ENCODE peak calls at places on chromosomes 11 and 22, in eight cellular contexts. A is astrocyte of the spinal cord, Z is breast epithelium, W is AG04450, J is WTC11, C is pancreas, F is psoas muscle, P is progenitor cell of endocrine pancreas. Q is an unnamed sample.

GRCh38 chr22:29784451-29785361 is 17.5 kb downstream of the UQCR10 start:
- DNase-seq in A (no peak), Z (no peak), W (no peak), J (no peak), C (peak; percentile 72), F (peak; percentile 66), P (no peak), Q (no peak)

GRCh38 chr11:35529971-35530495 is 4.6 kb upstream of the PAMR1 start:
- DNase-seq in A (peak; percentile 96), Z (no peak), W (peak; percentile 92), J (no peak), C (no peak), F (peak; percentile 45), P (no peak), Q (no peak)

GRCh38 chr22:27494821-27495220 is 306.7 kb downstream of the MN1 start:
- DNase-seq in A (no peak), Z (no peak), W (no peak), J (peak; percentile 30), C (no peak), F (no peak), P (no peak), Q (no peak)

GRCh38 chr22:19983701-19984100 is 32.9 kb downstream of the ARVCF start:
- DNase-seq in A (no peak), Z (no peak), W (no peak), J (no peak), C (no peak), F (peak; percentile 17), P (no peak), Q (no peak)

GRCh38 chr11:79081441-79082124 is 359.2 kb downstream of the TENM4 start:
- DNase-seq in A (peak; percentile 62), Z (no peak), W (no peak), J (no peak), C (no peak), F (no peak), P (no peak), Q (peak; percentile 20)

GRCh38 chr11:134476435-134477021 is 64.5 kb upstream of the B3GAT1 start:
- DNase-seq in A (no peak), Z (no peak), W (no peak), J (peak; percentile 77), C (no peak), F (no peak), P (peak; percentile 50), Q (no peak)

GRCh38 chr11:5258543-5259262 is 4.1 kb upstream of the HBG2 start:
- DNase-seq in A (no peak), Z (no peak), W (no peak), J (peak; percentile 54), C (no peak), F (no peak), P (no peak), Q (no peak)

GRCh38 chr11:133824593-133824992 is 20.7 kb downstream of the SPATA19 start:
- DNase-seq in A (no peak), Z (no peak), W (no peak), J (no peak), C (no peak), F (no peak), P (no peak), Q (no peak)

GRCh38 chr22:19779011-19779421 is 18.4 kb downstream of the TBX1 start:
- DNase-seq in A (no peak), Z (no peak), W (no peak), J (peak; percentile 0), C (no peak), F (no peak), P (no peak), Q (no peak)

GRCh38 chr22:50146440-50147228 is 23.9 kb upstream of the PANX2 start:
- DNase-seq in A (peak; percentile 53), Z (no peak), W (peak; percentile 42), J (no peak), C (peak; percentile 48), F (peak; percentile 64), P (no peak), Q (no peak)

GRCh38 chr11:126029805-126030204 is 32.9 kb downstream of the CDON start:
- DNase-seq in A (no peak), Z (no peak), W (no peak), J (no peak), C (no peak), F (no peak), P (no peak), Q (no peak)

GRCh38 chr11:93512073-93512475 is 31.1 kb downstream of the SMCO4 start:
- DNase-seq in A (no peak), Z (no peak), W (no peak), J (no peak), C (no peak), F (no peak), P (no peak), Q (no peak)

GRCh38 chr11:128508785-128509518 is 78.4 kb downstream of the ETS1 start:
- DNase-seq in A (peak; percentile 78), Z (no peak), W (no peak), J (no peak), C (no peak), F (no peak), P (no peak), Q (no peak)

GRCh38 chr11:30855383-30856006 is 269.3 kb upstream of the MPPED2 start:
- DNase-seq in A (peak; percentile 15), Z (no peak), W (no peak), J (no peak), C (no peak), F (no peak), P (no peak), Q (no peak)

GRCh38 chr11:85170184-85170583 is 457.0 kb downstream of the DLG2 start:
- DNase-seq in A (peak; percentile 75), Z (no peak), W (peak; percentile 7), J (no peak), C (no peak), F (no peak), P (no peak), Q (no peak)

GRCh38 chr22:21873619-21874018 is 6.2 kb upstream of the MAPK1 start:
- DNase-seq in A (no peak), Z (no peak), W (no peak), J (no peak), C (no peak), F (no peak), P (no peak), Q (no peak)

GRCh38 chr11:123578778-123579481 is 75.5 kb downstream of the SCN3B start:
- DNase-seq in A (no peak), Z (no peak), W (no peak), J (no peak), C (no peak), F (no peak), P (no peak), Q (no peak)
- TF ChIP-seq CTCF in A (no peak), Z (no peak), W (no peak), J (no peak), C (no peak), F (no peak), P (no peak), Q (no peak)

DNA sequence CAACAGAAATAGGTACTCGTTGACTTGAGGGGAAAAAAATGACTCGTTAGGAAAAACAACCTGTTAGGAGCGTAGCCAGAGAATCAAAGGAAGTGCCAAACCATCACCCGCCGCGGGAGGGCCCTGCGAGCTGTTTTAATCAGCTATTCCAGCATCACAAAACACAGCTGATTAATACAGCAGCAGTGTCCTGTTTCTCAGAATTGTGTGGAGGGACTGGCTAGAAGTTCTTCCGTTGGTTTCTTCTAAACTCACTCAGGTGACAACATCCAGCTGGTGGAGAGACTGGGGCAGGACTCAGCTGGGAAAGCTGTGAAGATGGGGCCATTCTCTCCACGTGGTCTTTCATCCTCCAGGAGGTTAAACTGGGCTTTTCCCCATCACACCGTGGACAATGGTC is 28.0 kb downstream of the HSPA8 start:
- DNase-seq in A (no peak), Z (no peak), W (no peak), J (no peak), C (no peak), F (no peak), P (no peak), Q (no peak)
- TF ChIP-seq CTCF in A (peak; percentile 16), Z (no peak), W (peak; percentile 39), J (no peak), C (no peak), F (no peak), P (no peak), Q (peak; percentile 20)

GRCh38 chr11:67631853-67632174 is 2.1 kb upstream of the NUDT8 start:
- DNase-seq in A (no peak), Z (no peak), W (no peak), J (no peak), C (no peak), F (no peak), P (no peak), Q (no peak)

GRCh38 chr11:67632175-67632981 is 2.6 kb upstream of the NUDT8 start:
- DNase-seq in A (no peak), Z (peak; percentile 55), W (no peak), J (peak; percentile 9), C (peak; percentile 91), F (no peak), P (no peak), Q (no peak)

GRCh38 chr11:67630230-67630942 is 649 bp upstream of the NUDT8 start:
- DNase-seq in A (peak; percentile 97), Z (peak; percentile 98), W (peak; percentile 87), J (peak; percentile 99), C (peak; percentile 99), F (peak; percentile 99), P (peak; percentile 97), Q (peak; percentile 99)

GRCh38 chr11:67630943-67631331 is 1.2 kb upstream of the NUDT8 start:
- DNase-seq in A (no peak), Z (no peak), W (no peak), J (no peak), C (no peak), F (no peak), P (no peak), Q (no peak)

DNA sequence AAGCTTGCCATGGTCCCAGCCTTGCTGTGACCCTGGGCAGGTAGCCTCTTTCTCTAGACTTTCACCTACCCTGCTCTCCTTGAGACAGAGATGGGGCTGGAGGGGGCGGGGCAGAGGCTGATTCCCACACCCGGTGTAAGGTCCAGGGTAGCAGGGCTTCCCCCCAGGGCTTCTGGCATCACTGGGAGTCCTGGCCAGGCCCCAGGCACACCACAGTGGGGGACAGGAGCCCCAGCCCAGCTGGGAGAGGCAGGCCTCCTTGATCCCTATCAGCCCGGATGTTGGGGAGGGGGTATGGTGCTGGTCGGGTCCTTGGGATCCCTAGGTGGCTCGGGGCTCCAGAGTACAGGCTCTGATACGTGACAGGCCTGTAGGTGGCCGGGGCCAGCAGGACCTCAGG is 1.7 kb upstream of the NUDT8 start:
- DNase-seq in A (no peak), Z (no peak), W (no peak), J (peak; percentile 10), C (peak; percentile 32), F (no peak), P (no peak), Q (no peak)
- TF ChIP-seq CTCF in A (no peak), Z (no peak), W (no peak), J (no peak), C (no peak), F (no peak), P (no peak), Q (no peak)

DNA sequence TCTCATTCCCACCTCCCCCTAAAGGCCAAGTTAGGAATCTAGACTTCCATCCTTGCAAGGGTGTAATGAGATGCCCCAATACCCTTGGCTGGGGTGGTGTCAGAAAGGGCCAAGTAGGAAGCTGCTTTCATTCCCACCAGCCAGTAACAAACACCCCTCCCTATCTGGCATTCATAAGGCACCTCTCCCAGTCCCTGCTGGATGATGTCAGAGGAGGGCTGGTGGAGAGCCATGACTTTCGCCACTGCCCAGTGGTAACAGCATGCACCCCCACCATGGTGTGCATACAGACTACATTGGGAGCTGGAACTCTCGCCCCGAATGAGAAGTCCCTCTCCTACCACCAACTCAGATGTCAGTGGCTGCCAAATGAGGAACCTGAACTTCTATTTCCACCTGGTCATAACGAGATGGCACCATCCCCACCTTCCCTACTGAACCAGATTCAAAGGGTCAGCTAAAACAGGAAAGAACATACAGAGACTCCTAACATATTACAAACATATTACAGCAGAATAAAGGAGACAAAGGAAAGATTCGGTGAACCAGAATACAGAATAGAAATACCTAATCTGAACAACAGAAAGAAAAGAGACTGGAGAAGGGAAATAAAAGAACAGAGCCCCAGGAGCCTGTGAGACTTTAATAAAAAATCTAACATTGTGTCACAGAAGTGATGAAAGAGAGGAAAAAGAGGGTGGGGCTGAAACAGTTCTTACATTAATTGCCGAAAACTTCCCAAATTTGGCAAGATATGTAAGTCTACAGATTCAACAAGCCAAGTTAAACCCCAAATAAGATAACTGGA is 73.5 kb downstream of the SGSM3 start:
- DNase-seq in A (no peak), Z (no peak), W (no peak), J (no peak), C (no peak), F (peak; percentile 65), P (no peak), Q (no peak)
- TF ChIP-seq CTCF in A (no peak), Z (no peak), W (no peak), J (no peak), C (no peak), F (no peak), P (no peak), Q (no peak)

Q was measured in GM12865.